ENCODE peak calls at places on chromosomes 7 and 10, in four cellular contexts. F is stomach, J is astrocyte of the spinal cord, L is right lobe of liver. S is an unnamed sample.

GRCh38 chr10:37476285-37476684 is 350.9 kb downstream of the ANKRD30A start:
- DNase-seq in J (no peak), L (no peak), F (no peak), S (no peak)

GRCh38 chr7:867406-868188 is 8.8 kb upstream of the GET4 start:
- DNase-seq in L (no peak), F (peak; percentile 91), J (peak; percentile 69), S (peak; percentile 79)

GRCh38 chr7:139118803-139119485 is 9.4 kb upstream of the ZC3HAV1 start:
- DNase-seq in F (no peak), J (no peak), L (no peak), S (no peak)

GRCh38 chr7:106216517-106217088 is 68.2 kb downstream of the NAMPT start:
- DNase-seq in J (peak; percentile 98), F (peak; percentile 47), L (no peak), S (peak; percentile 73)

GRCh38 chr7:19754521-19755116 is 18.8 kb downstream of the TMEM196 start:
- DNase-seq in F (no peak), L (no peak), J (peak; percentile 64), S (no peak)

GRCh38 chr10:129058664-129059155 is 408.3 kb upstream of the MGMT start:
- DNase-seq in L (no peak), J (no peak), F (no peak), S (no peak)

GRCh38 chr10:2037246-2037645 is 299.9 kb upstream of the ADARB2 start:
- DNase-seq in L (no peak), J (no peak), F (no peak), S (no peak)

GRCh38 chr7:134766779-134767566 is 12.5 kb upstream of the CALD1 start:
- DNase-seq in L (no peak), J (peak; percentile 70), F (no peak), S (no peak)

GRCh38 chr10:8617792-8618191 is 563.3 kb downstream of the GATA3 start:
- DNase-seq in L (no peak), F (no peak), J (no peak), S (no peak)

GRCh38 chr10:103618575-103619423 is 125.3 kb downstream of the NEURL1 start:
- DNase-seq in J (no peak), F (peak; percentile 59), L (peak; percentile 71), S (peak; percentile 86)

GRCh38 chr7:2459674-2460073 is 16.5 kb downstream of the GRIFIN start:
- DNase-seq in F (no peak), L (no peak), J (no peak), S (no peak)

GRCh38 chr10:13074562-13075451 is 25.2 kb upstream of the OPTN start:
- DNase-seq in J (peak; percentile 74), L (peak; percentile 67), F (peak; percentile 68), S (peak; percentile 77)

GRCh38 chr7:156420496-156420895 is 220.1 kb upstream of the RNF32 start:
- DNase-seq in L (no peak), J (no peak), F (no peak), S (no peak)

GRCh38 chr10:13712799-13713581 is 126.2 kb downstream of the PRPF18 start:
- DNase-seq in F (peak; percentile 49), L (peak; percentile 59), J (peak; percentile 98), S (peak; percentile 86)

GRCh38 chr10:58385784-58386112 is 538 bp downstream of the TFAM start:
- DNase-seq in J (peak; percentile 27), L (peak; percentile 47), F (peak; percentile 35), S (no peak)

GRCh38 chr10:47137311-47137851 is 162.6 kb upstream of the GDF10 start:
- DNase-seq in F (no peak), J (peak; percentile 78), L (no peak), S (no peak)

GRCh38 chr7:101933028-101933427 is 115.6 kb downstream of the CUX1 start:
- DNase-seq in L (no peak), J (no peak), F (no peak), S (no peak)

GRCh38 chr7:55016061-55016745 is 2.6 kb upstream of the EGFR start:
- DNase-seq in L (no peak), F (no peak), J (no peak), S (no peak)

DNA sequence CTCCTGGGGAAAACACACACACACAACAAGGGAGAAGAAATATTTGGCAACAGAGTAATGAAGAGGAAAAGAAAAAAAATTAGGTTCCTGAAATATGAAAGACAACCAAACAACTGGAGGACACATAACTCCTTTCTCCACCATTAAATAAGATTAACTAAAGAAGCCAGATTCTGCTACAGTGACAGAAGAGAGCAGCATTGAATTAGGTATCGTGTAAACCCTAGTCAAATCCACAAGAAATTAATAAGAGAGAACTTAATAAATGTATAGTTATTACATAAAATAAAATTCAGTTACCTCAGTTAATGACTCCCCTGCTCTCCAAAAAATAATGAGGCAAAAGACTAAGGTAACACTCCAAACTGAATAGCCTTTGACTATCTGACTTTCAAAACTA is 306.7 kb downstream of the CRPPA start:
- DNase-seq in F (no peak), L (no peak), J (peak; percentile 51), S (no peak)
- TF ChIP-seq CTCF in F (no peak), L (peak; percentile 15), J (peak; percentile 44), S (peak; percentile 9)

GRCh38 chr10:44973323-44974081 is 5.1 kb downstream of the DEPP1 start:
- DNase-seq in F (no peak), L (no peak), J (no peak), S (no peak)

GRCh38 chr10:44975487-44976331 is 2.9 kb downstream of the DEPP1 start:
- DNase-seq in L (no peak), J (peak; percentile 81), F (peak; percentile 74), S (peak; percentile 79)

GRCh38 chr10:44976352-44977198 is 2.0 kb downstream of the DEPP1 start:
- DNase-seq in J (no peak), L (no peak), F (no peak), S (peak; percentile 78)

GRCh38 chr10:44974082-44974627 is 4.5 kb downstream of the DEPP1 start:
- DNase-seq in F (no peak), L (no peak), J (no peak), S (peak; percentile 72)

DNA sequence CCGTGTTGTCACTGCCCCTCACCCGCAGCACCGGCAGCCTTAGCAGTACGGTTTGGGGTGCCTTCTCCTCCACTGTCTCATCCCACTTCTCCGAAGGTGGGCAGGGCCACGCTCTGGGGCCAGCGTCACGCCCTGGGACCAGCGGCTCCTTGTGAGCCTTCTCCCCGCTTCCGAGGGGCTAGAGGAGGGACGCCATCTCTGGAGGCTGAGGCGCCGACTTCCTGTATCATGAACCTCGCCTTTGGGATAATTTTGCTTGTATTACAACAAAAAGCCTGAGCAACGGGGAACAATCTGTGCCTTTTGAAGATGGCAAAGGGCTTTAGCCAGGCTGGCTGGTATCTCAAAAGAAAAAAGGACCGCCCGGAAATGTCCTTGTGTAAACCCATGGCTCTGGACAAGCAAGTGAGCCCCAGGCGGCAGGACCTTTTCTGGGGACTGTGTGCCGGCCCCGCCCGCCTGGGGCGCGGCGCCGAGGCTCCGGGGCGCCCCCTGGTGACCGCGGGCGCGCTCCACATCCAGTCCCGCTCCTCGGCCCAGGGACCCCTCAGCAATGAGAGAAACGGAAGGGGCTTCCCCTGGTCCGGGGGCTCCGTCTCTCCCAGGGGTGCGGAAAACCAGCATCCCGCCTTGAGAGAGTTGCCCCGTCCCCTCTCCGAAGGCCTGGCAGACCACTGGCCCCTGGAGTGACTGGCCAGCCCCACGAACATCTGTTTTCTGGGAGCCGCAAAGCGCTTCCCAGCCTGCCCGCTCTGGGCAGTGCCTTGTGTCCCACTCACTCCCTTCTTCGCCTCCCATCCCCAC is 3.8 kb downstream of the DEPP1 start:
- DNase-seq in L (no peak), F (peak; percentile 82), J (peak; percentile 44), S (peak; percentile 90)
- TF ChIP-seq CTCF in L (peak; percentile 95), F (peak; percentile 98), J (peak; percentile 82), S (peak; percentile 96)

GRCh38 chr7:90246184-90246583 is 1.2 kb downstream of the CFAP69 start:
- DNase-seq in F (no peak), L (no peak), J (peak; percentile 6), S (peak; percentile 65)

GRCh38 chr7:90244565-90244908 is 437 bp upstream of the CFAP69 start:
- DNase-seq in L (no peak), J (no peak), F (no peak), S (no peak)

GRCh38 chr7:90248706-90249105 is 3.7 kb downstream of the CFAP69 start:
- DNase-seq in F (no peak), J (no peak), L (no peak), S (no peak)

GRCh38 chr7:90242369-90243168 is 2.4 kb upstream of the CFAP69 start:
- DNase-seq in L (no peak), J (no peak), F (no peak), S (no peak)

GRCh38 chr7:90244909-90245841 is at the start of gene CFAP69:
- DNase-seq in J (peak; percentile 86), F (peak; percentile 92), L (peak; percentile 94), S (peak; percentile 89)
- TF ChIP-seq CTCF in J (peak; percentile 21), F (peak; percentile 28), L (peak; percentile 52), S (peak; percentile 31)

GRCh38 chr7:17057143-17057509 is 175.3 kb upstream of the AGR3 start:
- DNase-seq in J (no peak), F (no peak), L (no peak), S (no peak)

GRCh38 chr7:17061443-17061842 is 179.7 kb upstream of the AGR3 start:
- DNase-seq in J (no peak), F (no peak), L (no peak), S (no peak)

GRCh38 chr7:17060051-17060450 is 178.3 kb upstream of the AGR3 start:
- DNase-seq in F (no peak), J (no peak), L (no peak), S (no peak)

GRCh38 chr7:17058568-17058967 is 176.8 kb upstream of the AGR3 start:
- DNase-seq in L (no peak), J (peak; percentile 57), F (no peak), S (no peak)

GRCh38 chr7:17062433-17063383 is 180.9 kb upstream of the AGR3 start:
- DNase-seq in J (peak; percentile 32), L (no peak), F (no peak), S (no peak)
- TF ChIP-seq CTCF in J (peak; percentile 34), L (peak; percentile 9), F (no peak), S (no peak)

DNA sequence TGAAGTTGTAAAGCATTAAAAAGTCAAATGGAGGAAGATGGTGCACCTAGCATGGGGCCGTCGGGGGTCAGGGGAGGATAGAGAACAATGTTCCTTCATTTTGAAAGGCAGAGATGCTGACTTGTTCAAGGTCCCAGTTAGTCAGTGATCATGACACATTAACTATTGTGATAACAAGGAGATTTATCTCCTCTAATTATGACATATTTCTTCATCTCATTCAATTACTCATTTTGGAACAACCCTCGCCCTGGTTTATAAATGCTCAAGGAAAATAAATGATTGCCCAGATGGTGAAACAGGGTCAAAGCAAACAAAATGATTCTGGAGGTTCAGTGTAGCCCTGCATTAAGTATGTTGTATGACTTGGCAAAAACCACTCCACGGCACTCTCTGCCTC is 106.2 kb downstream of the ITIH5 start:
- DNase-seq in L (no peak), F (no peak), J (no peak), S (no peak)
- TF ChIP-seq CTCF in L (no peak), F (no peak), J (no peak), S (no peak)